ENCODE peak calls at places on chromosomes 4 and X, in four cellular contexts. D is esophagus muscularis mucosa, Q is K562, R is upper lobe of left lung. X is an unnamed sample.

GRCh38 chr4:171765514-171765913 is 47.7 kb upstream of the GALNTL6 start:
- DNase-seq in Q (no peak), D (no peak), R (no peak), X (no peak)

GRCh38 chrX:129959493-129959832 is 23.0 kb upstream of the BCORL1 start:
- DNase-seq in Q (peak; percentile 41), D (no peak), R (no peak), X (no peak)

GRCh38 chr4:89277412-89277811 is 30.2 kb downstream of the GPRIN3 start:
- DNase-seq in D (no peak), Q (no peak), R (no peak), X (no peak)

GRCh38 chrX:100895365-100896075 is 21.4 kb upstream of the NOX1 start:
- DNase-seq in R (peak; percentile 23), Q (peak; percentile 12), D (no peak), X (no peak)

GRCh38 chr4:78588894-78589545 is 37.5 kb downstream of the ANXA3 start:
- DNase-seq in R (no peak), Q (no peak), D (no peak), X (no peak)

GRCh38 chrX:40094041-40094899 is 3.5 kb downstream of the BCOR start:
- DNase-seq in Q (no peak), R (no peak), D (no peak), X (peak; percentile 81)

GRCh38 chr4:124940387-124940786 is 227.9 kb upstream of the ANKRD50 start:
- DNase-seq in D (no peak), Q (no peak), R (no peak), X (no peak)

GRCh38 chr4:125331116-125331515 is 16.4 kb downstream of the FAT4 start:
- DNase-seq in R (no peak), D (no peak), Q (no peak), X (no peak)

GRCh38 chr4:151098191-151098590 is 1.2 kb upstream of the RPS3A start:
- DNase-seq in Q (no peak), D (no peak), R (peak; percentile 28), X (peak; percentile 68)

GRCh38 chrX:80578518-80579105 is 158.4 kb downstream of the TENT5D start:
- DNase-seq in D (no peak), R (no peak), Q (peak; percentile 23), X (no peak)

GRCh38 chr4:186666252-186666651 is 57.4 kb downstream of the FAT1 start:
- DNase-seq in Q (no peak), R (no peak), D (no peak), X (no peak)

GRCh38 chrX:14489437-14489836 is 39.9 kb upstream of the GLRA2 start:
- DNase-seq in Q (no peak), R (no peak), D (no peak), X (no peak)

GRCh38 chr4:152864361-152864760 is 71.8 kb upstream of the FHDC1 start:
- DNase-seq in R (no peak), Q (no peak), D (no peak), X (no peak)

GRCh38 chr4:24203896-24204295 is 314.0 kb upstream of the PPARGC1A start:
- DNase-seq in Q (no peak), R (no peak), D (no peak), X (no peak)

GRCh38 chrX:71096702-71097032 is 1.0 kb downstream of the FOXO4 start:
- DNase-seq in D (no peak), R (no peak), Q (no peak), X (no peak)

GRCh38 chr4:186536285-186536684 is 19.1 kb downstream of the MTNR1A start:
- DNase-seq in D (no peak), Q (peak; percentile 39), R (no peak), X (no peak)

GRCh38 chrX:11557120-11557519 is 108.6 kb downstream of the ARHGAP6 start:
- DNase-seq in R (no peak), Q (no peak), D (no peak), X (no peak)

GRCh38 chrX:22060451-22060940 is 28.4 kb downstream of the PHEX start:
- DNase-seq in Q (no peak), R (no peak), D (no peak), X (no peak)

GRCh38 chr4:56468097-56468422 is 643 bp downstream of the SRP72 start:
- DNase-seq in Q (peak; percentile 62), D (no peak), R (peak; percentile 53), X (no peak)

GRCh38 chr4:137343221-137343620 is 189.1 kb downstream of the PCDH18 start:
- DNase-seq in R (no peak), D (no peak), Q (no peak), X (no peak)

GRCh38 chr4:107863850-107864371 is 39.2 kb downstream of the SGMS2 start:
- DNase-seq in D (no peak), Q (peak; percentile 11), R (no peak), X (peak; percentile 61)

GRCh38 chr4:101282076-101282844 is 65.1 kb downstream of the PPP3CA start:
- DNase-seq in D (no peak), R (peak; percentile 34), Q (no peak), X (no peak)

GRCh38 chr4:24880171-24880570 is 32.7 kb downstream of the CCDC149 start:
- DNase-seq in D (no peak), R (no peak), Q (no peak), X (no peak)

GRCh38 chr4:188218392-188218791 is 79.2 kb downstream of the TRIML1 start:
- DNase-seq in Q (no peak), D (no peak), R (no peak), X (no peak)

GRCh38 chr4:188220006-188220405 is 80.8 kb downstream of the TRIML1 start:
- DNase-seq in Q (no peak), R (no peak), D (no peak), X (no peak)

GRCh38 chr4:188214861-188215260 is 75.6 kb downstream of the TRIML1 start:
- DNase-seq in Q (no peak), R (no peak), D (no peak), X (no peak)
- TF ChIP-seq EP300 in Q (no peak), R (no peak), D (no peak), X (no peak)

GRCh38 chr4:145779319-145779801 is 99.4 kb downstream of the C4orf51 start:
- DNase-seq in D (peak; percentile 86), Q (no peak), R (no peak), X (no peak)
- H3K27ac ChIP-seq in D (no peak overlapping the region), Q (no peak overlapping the region), R (no peak overlapping the region), X (no peak overlapping the region)

DNA sequence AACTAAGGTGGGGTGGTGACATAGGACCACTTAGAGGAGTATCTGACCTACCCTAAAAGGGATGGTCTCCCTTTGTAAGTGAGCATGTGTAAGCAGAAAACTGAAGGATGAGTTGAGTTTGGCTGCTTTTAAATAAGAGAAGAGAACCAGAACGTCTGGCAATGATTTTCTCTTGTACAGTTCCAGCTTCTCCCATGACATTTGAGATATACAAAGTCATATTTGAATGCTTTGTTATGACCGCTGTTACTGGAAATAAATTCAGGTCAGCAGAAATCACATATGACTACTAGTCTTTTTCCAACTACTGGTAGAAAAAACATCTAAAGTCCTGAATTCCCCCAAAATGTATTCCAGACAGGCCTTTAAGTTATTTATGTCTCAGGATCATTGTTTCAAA is 313.3 kb upstream of the BMP3 start:
- DNase-seq in D (no peak), R (no peak), Q (no peak), X (no peak)
- H3K4me1 ChIP-seq in D (peaks cover 3% of the 10 kb centered on the region), R (no peaks in the 10 kb centered on the region), Q (no peaks in the 10 kb centered on the region), X (peaks cover 44% of the 10 kb centered on the region)

GRCh38 chr4:122672091-122672490 is 51.2 kb upstream of the IL21 start:
- DNase-seq in Q (no peak), R (no peak), D (no peak), X (no peak)

GRCh38 chr4:122679317-122679716 is 53.2 kb upstream of the BBS12 start:
- DNase-seq in D (no peak), R (no peak), Q (no peak), X (no peak)

GRCh38 chr4:122673252-122673651 is 52.4 kb upstream of the IL21 start:
- DNase-seq in R (no peak), Q (no peak), D (no peak), X (no peak)

GRCh38 chr4:122669911-122670738 is 49.3 kb upstream of the IL21 start:
- DNase-seq in R (no peak), Q (no peak), D (no peak), X (no peak)

GRCh38 chr4:122674371-122674770 is 53.5 kb upstream of the IL21 start:
- DNase-seq in Q (no peak), R (no peak), D (no peak), X (no peak)
- TF ChIP-seq EP300 in Q (no peak), R (no peak), D (no peak), X (no peak)

GRCh38 chr4:128524311-128524710 is 236.7 kb upstream of the PGRMC2 start:
- DNase-seq in Q (no peak), D (no peak), R (peak; percentile 80), X (no peak)
- H3K27ac ChIP-seq in Q (no peak overlapping the region), D (peak overlapping the region; percentile 45), R (no peak overlapping the region), X (no peak overlapping the region)

GRCh38 chr4:7167706-7168105 is 24.6 kb upstream of the SORCS2 start:
- DNase-seq in D (no peak), Q (no peak), R (no peak), X (peak; percentile 18)
- H3K4me1 ChIP-seq in D (no peaks in the 10 kb centered on the region), Q (no peaks in the 10 kb centered on the region), R (no peaks in the 10 kb centered on the region), X (no peaks in the 10 kb centered on the region)

GRCh38 chrX:48681539-48682183 is 1.9 kb upstream of the WAS start:
- DNase-seq in R (no peak), Q (no peak), D (no peak), X (no peak)

GRCh38 chrX:48676893-48677270 is 6.7 kb upstream of the WAS start:
- DNase-seq in R (no peak), D (no peak), Q (no peak), X (peak; percentile 66)

GRCh38 chrX:48677456-48678030 is 6.1 kb upstream of the WAS start:
- DNase-seq in R (no peak), Q (no peak), D (no peak), X (no peak)

DNA sequence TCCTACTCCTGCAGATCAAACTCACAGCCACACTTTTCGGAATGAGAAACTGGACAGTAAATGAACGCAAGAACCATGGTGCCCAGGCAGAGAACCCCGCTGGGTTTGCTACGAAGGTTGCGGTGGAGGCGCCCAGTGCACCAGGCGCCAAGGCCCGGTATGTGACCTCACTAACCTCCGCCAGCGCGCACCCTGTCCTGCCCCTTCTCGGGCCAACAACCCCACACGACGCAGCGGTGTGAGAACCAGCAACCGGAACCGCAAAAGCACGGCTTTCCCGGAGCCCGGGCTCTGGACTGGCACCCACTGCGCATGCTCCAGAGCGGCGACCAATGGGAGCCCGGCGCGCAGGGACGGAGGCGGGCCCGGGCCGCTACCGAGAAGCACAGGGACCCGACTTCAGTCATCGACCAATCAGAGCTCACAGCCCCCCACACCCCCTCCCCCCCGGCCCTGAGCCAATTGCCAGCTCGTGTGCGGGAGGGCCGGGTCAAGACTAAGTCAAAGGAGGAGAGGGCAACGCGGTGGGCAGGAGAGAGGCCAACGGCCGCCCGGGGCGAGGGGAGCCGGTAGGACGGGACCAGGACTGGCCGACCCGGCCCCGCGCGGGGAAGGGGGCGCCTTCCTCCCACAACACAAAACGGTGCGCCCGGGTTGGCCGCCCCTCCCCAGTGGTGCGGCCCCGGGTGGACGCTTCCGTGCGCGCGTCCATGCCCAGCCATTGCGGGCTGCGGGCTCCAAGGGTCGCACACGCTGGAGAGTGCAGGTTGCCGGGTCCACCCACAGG is 7.3 kb upstream of the WAS start:
- DNase-seq in D (peak; percentile 96), Q (peak; percentile 99), R (peak; percentile 90), X (peak; percentile 95)
- TF ChIP-seq EP300 in D (no peak), Q (no peak), R (no peak), X (no peak)

X was measured in sigmoid colon.